ENCODE peak calls at places on chromosomes 12 and 14, in eight cellular contexts. A, O, X, U, H, K, V and P are unnamed samples. For H3K4me1, the result is how much of the 10 kb centered on the place peaks cover.

GRCh38 chr14:55075628-55076027 is 24.2 kb downstream of the MAPK1IP1L start:
- DNase-seq in A (no peak), O (no peak), X (no peak), H (no peak), U (no peak), V (no peak), K (no peak), P (no peak)

GRCh38 chr12:123743002-123743401 is 19.1 kb upstream of the DNAH10 start:
- DNase-seq in V (no peak), U (no peak), X (no peak), K (no peak), O (no peak), H (no peak), A (no peak), P (no peak)

GRCh38 chr14:99644723-99645544 is at the start of gene HHIPL1:
- DNase-seq in U (no peak), H (no peak), A (peak), X (no peak), V (no peak), O (no peak), K (no peak), P (peak)

GRCh38 chr12:113649256-113649830 is 177.7 kb upstream of the LHX5 start:
- DNase-seq in U (no peak), V (no peak), H (no peak), A (no peak), K (no peak), X (no peak), O (no peak), P (no peak)

GRCh38 chr14:53295985-53296582 is 143.0 kb upstream of the DDHD1 start:
- DNase-seq in X (no peak), A (peak), K (no peak), O (no peak), H (no peak), V (peak), U (peak), P (peak)

GRCh38 chr12:51705450-51705849 is 114.4 kb downstream of the SCN8A start:
- DNase-seq in O (no peak), U (no peak), V (no peak), H (no peak), A (no peak), K (no peak), X (no peak), P (peak)

GRCh38 chr14:94237983-94238382 is 55.1 kb downstream of the SERPINA10 start:
- DNase-seq in K (no peak), H (no peak), O (no peak), U (no peak), V (no peak), X (no peak), A (no peak), P (no peak)

GRCh38 chr12:5434647-5434968 is 2.7 kb downstream of the NTF3 start:
- DNase-seq in O (peak), A (no peak), U (no peak), X (no peak), H (no peak), V (no peak), K (no peak), P (no peak)

GRCh38 chr12:65568517-65568916 is 255.8 kb upstream of the HMGA2 start:
- DNase-seq in V (no peak), X (no peak), O (no peak), H (no peak), U (no peak), A (no peak), K (peak), P (peak)

GRCh38 chr12:38268612-38269011 is 48.0 kb upstream of the ALG10B start:
- DNase-seq in O (no peak), A (no peak), H (no peak), K (no peak), U (no peak), V (no peak), X (no peak), P (no peak)

GRCh38 chr14:99413172-99413571 is 67.5 kb downstream of the SETD3 start:
- DNase-seq in K (no peak), X (no peak), O (no peak), V (no peak), H (no peak), A (peak), U (no peak), P (no peak)

GRCh38 chr14:52031781-52032180 is 37.1 kb downstream of the NID2 start:
- DNase-seq in O (no peak), K (no peak), V (no peak), H (no peak), X (no peak), U (no peak), A (no peak), P (no peak)

GRCh38 chr12:11797317-11797913 is 147.9 kb downstream of the ETV6 start:
- DNase-seq in X (no peak), O (no peak), A (no peak), V (no peak), U (peak), K (no peak), H (no peak), P (peak)

GRCh38 chr12:3770891-3771290 is 18.0 kb upstream of the CRACR2A start:
- DNase-seq in H (no peak), X (no peak), V (no peak), A (no peak), U (no peak), O (no peak), K (no peak), P (peak)

GRCh38 chr12:52769946-52770345 is 7.2 kb downstream of the KRT76 start:
- DNase-seq in A (no peak), K (no peak), X (no peak), U (no peak), O (no peak), H (no peak), V (no peak), P (no peak)

GRCh38 chr12:79455314-79455713 is 235.4 kb downstream of the PAWR start:
- DNase-seq in X (no peak), O (no peak), H (no peak), U (no peak), K (no peak), V (no peak), A (no peak), P (no peak)

GRCh38 chr12:51351913-51352532 is 5.5 kb upstream of the CELA1 start:
- DNase-seq in H (peak), O (no peak), V (peak), K (no peak), U (peak), X (no peak), A (peak), P (peak)

GRCh38 chr12:12319501-12320322 is 30.3 kb downstream of the MANSC1 start:
- DNase-seq in O (no peak), V (no peak), A (peak), H (peak), X (no peak), U (peak), K (no peak), P (no peak)

GRCh38 chr14:50603565-50603964 is 43.6 kb downstream of the ATL1 start:
- DNase-seq in K (no peak), A (no peak), O (no peak), V (no peak), X (no peak), H (no peak), U (no peak), P (no peak)

GRCh38 chr12:113231275-113232231 is 10.3 kb downstream of the TPCN1 start:
- DNase-seq in X (no peak), O (no peak), V (peak), H (no peak), A (peak), K (no peak), U (peak), P (peak)

GRCh38 chr12:32870716-32871115 is 25.9 kb downstream of the PKP2 start:
- DNase-seq in H (no peak), X (no peak), K (no peak), V (no peak), U (no peak), A (no peak), O (no peak), P (no peak)

DNA sequence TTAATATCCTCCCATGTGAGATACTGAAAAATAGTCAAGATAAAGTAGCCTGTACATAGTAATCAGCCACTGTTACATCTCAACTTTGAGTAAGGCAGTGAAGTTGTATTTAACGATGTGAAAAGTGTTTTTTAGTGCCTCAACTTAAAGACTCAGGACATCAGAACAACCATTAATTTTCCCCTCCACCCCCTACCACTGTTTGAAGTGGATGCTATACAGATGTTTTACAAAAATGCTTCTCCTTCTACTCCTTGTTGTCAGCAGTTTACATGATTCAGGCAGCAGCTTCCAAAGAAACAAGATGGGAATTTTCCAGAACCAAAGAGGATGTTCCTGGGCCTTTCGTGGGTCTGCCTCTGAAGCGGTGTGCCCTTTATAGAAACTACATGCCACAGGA is 143.6 kb downstream of the RPAP3 start:
- DNase-seq in V (no peak), H (no peak), X (no peak), A (no peak), O (no peak), U (no peak), K (no peak), P (no peak)
- TF ChIP-seq POLR2AphosphoS5 in V (no peak), H (no peak), X (no peak), A (no peak), O (no peak), U (no peak), K (no peak), P (no peak)

GRCh38 chr12:121805800-121806555 is 2.2 kb downstream of the SETD1B start:
- DNase-seq in A (no peak), V (no peak), O (no peak), K (no peak), H (no peak), U (no peak), X (no peak), P (no peak)

GRCh38 chr12:121803861-121804416 is at the start of gene SETD1B:
- DNase-seq in X (no peak), A (peak), H (peak), O (no peak), V (no peak), K (no peak), U (no peak), P (peak)

GRCh38 chr12:121802843-121803698 is 738 bp upstream of the SETD1B start:
- DNase-seq in U (peak), A (peak), H (peak), V (peak), X (peak), K (peak), O (peak), P (peak)

GRCh38 chr12:121805171-121805687 is 1.4 kb downstream of the SETD1B start:
- DNase-seq in U (no peak), K (no peak), H (no peak), O (no peak), X (no peak), V (no peak), A (no peak), P (peak)

GRCh38 chr12:121804417-121805111 is 755 bp downstream of the SETD1B start:
- DNase-seq in U (peak), A (no peak), X (no peak), K (no peak), H (no peak), V (no peak), O (no peak), P (peak)
- H3K4me3 ChIP-seq in U (peak), A (peak), X (peak), K (peak), H (peak), V (peak), O (peak), P (peak)

DNA sequence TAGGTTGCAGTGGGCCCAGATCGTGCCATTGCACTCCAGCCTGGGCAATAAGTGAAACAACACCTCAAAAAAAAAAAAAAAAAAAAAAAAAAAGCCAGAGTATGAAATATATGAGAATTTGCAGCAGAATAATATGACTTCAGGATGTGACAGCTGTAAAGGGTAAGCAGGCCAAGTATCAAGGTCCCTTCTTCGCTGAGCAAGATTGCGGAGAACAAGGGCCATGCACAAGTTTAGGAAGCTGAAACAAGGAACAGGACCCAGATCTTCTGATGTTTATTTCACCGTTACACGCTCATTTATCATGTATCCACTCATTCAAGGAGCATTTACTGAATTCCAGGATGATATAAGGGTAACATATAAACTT is 659 bp upstream of the FOXJ2 start:
- DNase-seq in A (no peak), K (no peak), O (no peak), U (no peak), H (no peak), V (no peak), X (no peak), P (no peak)
- H3K4me1 ChIP-seq in A (under half), K (under half), O (under half), U (half or more), H (under half), V (under half), X (under half), P (under half)

GRCh38 chr14:49089078-49089477 is 497.1 kb downstream of the RPS29 start:
- DNase-seq in K (no peak), O (no peak), U (no peak), A (no peak), H (no peak), V (no peak), X (no peak), P (no peak)
- TF ChIP-seq POLR2AphosphoS5 in K (no peak), O (no peak), U (no peak), A (no peak), H (no peak), V (no peak), X (no peak), P (no peak)